ENCODE peak calls at places on chromosome 2, in six cellular contexts. One of them, this sample, is unnamed.
A peak's percentile ranks its signal among the peaks of the same experiment; 100 is the strongest.

GRCh38 chr2:110724820-110725219 is 7.6 kb upstream of the ACOXL start:
- DNase-seq in prostate gland: no peak
- DNase-seq in breast epithelium: no peak
- DNase-seq in heart left ventricle: no peak
- DNase-seq in Peyer's patch: no peak
- DNase-seq in endothelial cell of umbilical vein: no peak
- DNase-seq in this sample: no peak

GRCh38 chr2:49972699-49973098 is 818.4 kb upstream of the FSHR start:
- DNase-seq in breast epithelium: no peak
- DNase-seq in endothelial cell of umbilical vein: no peak
- DNase-seq in Peyer's patch: no peak
- DNase-seq in heart left ventricle: no peak
- DNase-seq in prostate gland: no peak
- DNase-seq in this sample: no peak

GRCh38 chr2:236974206-236974605 is 111.5 kb upstream of the COPS8 start:
- DNase-seq in Peyer's patch: no peak
- DNase-seq in endothelial cell of umbilical vein: no peak
- DNase-seq in prostate gland: no peak
- DNase-seq in heart left ventricle: no peak
- DNase-seq in breast epithelium: no peak
- DNase-seq in this sample: no peak

GRCh38 chr2:215218587-215219577 is 80.5 kb upstream of the ABCA12 start:
- DNase-seq in Peyer's patch: no peak
- DNase-seq in breast epithelium: no peak
- DNase-seq in heart left ventricle: peak; percentile 21
- DNase-seq in prostate gland: no peak
- DNase-seq in endothelial cell of umbilical vein: no peak
- DNase-seq in this sample: no peak

GRCh38 chr2:38239452-38239851 is 137.6 kb downstream of the ATL2 start:
- DNase-seq in breast epithelium: no peak
- DNase-seq in endothelial cell of umbilical vein: no peak
- DNase-seq in prostate gland: peak; percentile 49
- DNase-seq in heart left ventricle: no peak
- DNase-seq in Peyer's patch: no peak
- DNase-seq in this sample: no peak

GRCh38 chr2:158546412-158547144 is 89.8 kb downstream of the PKP4 start:
- DNase-seq in heart left ventricle: no peak
- DNase-seq in endothelial cell of umbilical vein: no peak
- DNase-seq in Peyer's patch: no peak
- DNase-seq in breast epithelium: no peak
- DNase-seq in prostate gland: no peak
- DNase-seq in this sample: no peak

GRCh38 chr2:46828491-46829239 is 86.9 kb downstream of the MCFD2 start:
- DNase-seq in heart left ventricle: no peak
- DNase-seq in Peyer's patch: no peak
- DNase-seq in breast epithelium: no peak
- DNase-seq in endothelial cell of umbilical vein: no peak
- DNase-seq in prostate gland: no peak
- DNase-seq in this sample: no peak

GRCh38 chr2:46116616-46117015 is 180.6 kb upstream of the EPAS1 start:
- DNase-seq in Peyer's patch: no peak
- DNase-seq in prostate gland: no peak
- DNase-seq in breast epithelium: no peak
- DNase-seq in endothelial cell of umbilical vein: peak; percentile 57
- DNase-seq in heart left ventricle: no peak
- DNase-seq in this sample: no peak

GRCh38 chr2:201965550-201965949 is 68.1 kb upstream of the FZD7 start:
- DNase-seq in Peyer's patch: no peak
- DNase-seq in heart left ventricle: no peak
- DNase-seq in prostate gland: no peak
- DNase-seq in breast epithelium: no peak
- DNase-seq in endothelial cell of umbilical vein: no peak
- DNase-seq in this sample: no peak

GRCh38 chr2:20656561-20656960 is 5.7 kb upstream of the HS1BP3 start:
- DNase-seq in Peyer's patch: no peak
- DNase-seq in heart left ventricle: no peak
- DNase-seq in endothelial cell of umbilical vein: no peak
- DNase-seq in prostate gland: no peak
- DNase-seq in breast epithelium: peak; percentile 28
- DNase-seq in this sample: no peak

GRCh38 chr2:235752875-235753274 is 259.0 kb downstream of the AGAP1 start:
- DNase-seq in Peyer's patch: no peak
- DNase-seq in heart left ventricle: no peak
- DNase-seq in breast epithelium: no peak
- DNase-seq in prostate gland: no peak
- DNase-seq in endothelial cell of umbilical vein: no peak
- DNase-seq in this sample: no peak

GRCh38 chr2:111659361-111660281 is 224.4 kb downstream of the ANAPC1 start:
- DNase-seq in breast epithelium: no peak
- DNase-seq in heart left ventricle: peak; percentile 62
- DNase-seq in endothelial cell of umbilical vein: peak; percentile 21
- DNase-seq in prostate gland: peak; percentile 22
- DNase-seq in Peyer's patch: no peak
- DNase-seq in this sample: peak; percentile 67

GRCh38 chr2:170822292-170822884 is 5.7 kb downstream of the GAD1 start:
- DNase-seq in Peyer's patch: no peak
- DNase-seq in prostate gland: no peak
- DNase-seq in endothelial cell of umbilical vein: no peak
- DNase-seq in breast epithelium: no peak
- DNase-seq in heart left ventricle: no peak
- DNase-seq in this sample: no peak

GRCh38 chr2:223797073-223797472 is 40.3 kb downstream of the AP1S3 start:
- DNase-seq in prostate gland: no peak
- DNase-seq in breast epithelium: no peak
- DNase-seq in Peyer's patch: no peak
- DNase-seq in endothelial cell of umbilical vein: peak; percentile 87
- DNase-seq in heart left ventricle: no peak
- DNase-seq in this sample: no peak

GRCh38 chr2:222708274-222708710 is 36.8 kb downstream of the MOGAT1 start:
- DNase-seq in Peyer's patch: peak; percentile 76
- DNase-seq in endothelial cell of umbilical vein: peak; percentile 75
- DNase-seq in prostate gland: peak; percentile 63
- DNase-seq in heart left ventricle: peak; percentile 81
- DNase-seq in breast epithelium: peak; percentile 80
- DNase-seq in this sample: peak; percentile 61

GRCh38 chr2:101820519-101820918 is 123.0 kb downstream of the MAP4K4 start:
- DNase-seq in prostate gland: no peak
- DNase-seq in heart left ventricle: no peak
- DNase-seq in Peyer's patch: no peak
- DNase-seq in endothelial cell of umbilical vein: no peak
- DNase-seq in breast epithelium: no peak
- DNase-seq in this sample: no peak

GRCh38 chr2:198615972-198616371 is 811.6 kb downstream of the PLCL1 start:
- DNase-seq in heart left ventricle: no peak
- DNase-seq in Peyer's patch: no peak
- DNase-seq in prostate gland: no peak
- DNase-seq in breast epithelium: no peak
- DNase-seq in endothelial cell of umbilical vein: no peak
- DNase-seq in this sample: no peak

DNA sequence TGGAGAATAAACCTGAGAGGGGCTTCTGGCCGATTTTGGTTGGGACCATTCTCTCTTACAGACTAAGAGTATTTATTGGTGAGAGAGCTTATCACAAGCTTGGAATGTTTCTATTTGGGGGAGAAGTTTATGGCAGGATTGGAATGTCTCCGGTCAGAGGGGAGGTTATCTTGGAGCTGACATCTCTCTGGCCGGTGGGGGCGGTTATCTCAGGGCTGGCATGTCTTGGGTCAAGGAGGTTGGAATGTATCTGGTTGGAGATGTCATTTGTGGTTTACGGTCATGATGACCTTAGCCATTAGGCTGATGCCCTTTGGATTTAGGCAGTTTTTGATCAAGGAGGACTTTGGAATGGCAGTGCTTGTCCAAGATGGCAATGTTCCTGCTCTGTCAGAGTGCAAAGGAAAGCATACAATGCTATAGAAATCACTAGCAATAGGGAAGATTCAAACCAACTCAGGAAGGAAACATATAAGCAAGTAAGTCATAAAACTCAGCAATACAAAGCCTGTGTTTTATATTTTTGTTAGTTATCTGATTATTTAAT is 362.4 kb upstream of the LRATD1 start:
- DNase-seq in Peyer's patch: no peak
- DNase-seq in endothelial cell of umbilical vein: no peak
- DNase-seq in heart left ventricle: no peak
- DNase-seq in breast epithelium: no peak
- DNase-seq in prostate gland: no peak
- DNase-seq in this sample: no peak
- H3K27ac ChIP-seq in Peyer's patch: no peak overlapping the region
- H3K27ac ChIP-seq in endothelial cell of umbilical vein: no peak overlapping the region
- H3K27ac ChIP-seq in heart left ventricle: no peak overlapping the region
- H3K27ac ChIP-seq in breast epithelium: no peak overlapping the region
- H3K27ac ChIP-seq in prostate gland: no peak overlapping the region
- H3K27ac ChIP-seq in this sample: no peak overlapping the region

DNA sequence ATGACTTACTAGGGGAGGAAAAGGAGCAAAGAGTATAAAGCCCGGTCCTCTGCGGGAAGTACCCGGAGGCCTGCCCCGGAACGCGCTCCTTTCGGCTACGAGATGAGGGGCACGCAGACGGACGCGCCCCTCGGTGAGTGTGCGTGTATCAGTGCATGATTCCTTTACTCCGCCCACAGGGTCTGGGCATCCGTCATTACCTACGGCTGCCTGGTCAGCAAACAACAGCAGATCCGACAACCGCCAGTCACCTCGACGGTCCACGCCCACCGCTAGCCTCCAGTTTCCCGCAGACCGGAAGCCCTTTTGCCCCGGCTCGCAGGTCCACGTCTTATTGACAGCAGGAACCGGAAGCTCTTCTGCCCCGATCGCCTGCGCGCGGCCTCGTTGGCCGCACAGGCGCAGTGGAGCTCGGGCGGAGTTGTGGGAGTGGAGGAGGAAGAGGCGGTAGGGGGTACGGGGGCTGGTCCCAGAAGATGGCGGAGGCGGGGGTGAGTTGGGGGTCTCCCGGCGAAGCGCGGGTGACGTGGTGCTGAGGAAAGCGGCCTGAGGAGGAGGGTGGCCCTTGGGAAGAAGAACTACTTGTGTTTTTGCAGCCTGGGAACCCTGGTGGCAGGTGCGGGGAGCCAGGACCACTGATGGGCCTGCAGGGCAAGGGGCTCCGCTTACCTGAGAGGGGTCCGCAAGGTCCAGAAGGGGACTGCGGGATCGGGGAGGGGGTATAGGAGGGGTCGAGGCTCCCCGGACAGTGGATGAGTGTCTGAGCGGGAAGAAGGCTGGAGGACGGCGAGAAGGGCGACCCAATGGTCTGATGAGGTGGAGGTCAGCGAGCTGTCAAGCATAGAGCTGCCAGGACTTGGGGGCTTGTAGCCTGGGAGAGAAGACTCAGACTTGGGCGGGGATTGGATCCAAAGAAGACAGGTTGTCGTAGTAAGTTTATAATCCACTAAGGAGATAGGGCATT is at the start of gene INSIG2:
- DNase-seq in heart left ventricle: peak; percentile 96
- DNase-seq in Peyer's patch: peak; percentile 89
- DNase-seq in prostate gland: peak; percentile 94
- DNase-seq in breast epithelium: peak; percentile 91
- DNase-seq in endothelial cell of umbilical vein: peak; percentile 89
- DNase-seq in this sample: peak; percentile 90
- TF ChIP-seq POLR2A in heart left ventricle: no peak
- TF ChIP-seq POLR2A in Peyer's patch: peak; percentile 60
- TF ChIP-seq POLR2A in prostate gland: peak; percentile 65
- TF ChIP-seq POLR2A in breast epithelium: peak; percentile 46
- TF ChIP-seq POLR2A in endothelial cell of umbilical vein: peak; percentile 40
- TF ChIP-seq POLR2A in this sample: peak; percentile 40

GRCh38 chr2:98768765-98769476 is 38.0 kb upstream of the MGAT4A start:
- DNase-seq in breast epithelium: no peak
- DNase-seq in prostate gland: peak; percentile 22
- DNase-seq in heart left ventricle: no peak
- DNase-seq in Peyer's patch: no peak
- DNase-seq in endothelial cell of umbilical vein: peak; percentile 83
- DNase-seq in this sample: no peak
- H3K27ac ChIP-seq in breast epithelium: peak overlapping the region; percentile 70
- H3K27ac ChIP-seq in prostate gland: no peak overlapping the region
- H3K27ac ChIP-seq in heart left ventricle: no peak overlapping the region
- H3K27ac ChIP-seq in Peyer's patch: peak overlapping the region; percentile 85
- H3K27ac ChIP-seq in endothelial cell of umbilical vein: peak overlapping the region; percentile 77
- H3K27ac ChIP-seq in this sample: no peak overlapping the region

DNA sequence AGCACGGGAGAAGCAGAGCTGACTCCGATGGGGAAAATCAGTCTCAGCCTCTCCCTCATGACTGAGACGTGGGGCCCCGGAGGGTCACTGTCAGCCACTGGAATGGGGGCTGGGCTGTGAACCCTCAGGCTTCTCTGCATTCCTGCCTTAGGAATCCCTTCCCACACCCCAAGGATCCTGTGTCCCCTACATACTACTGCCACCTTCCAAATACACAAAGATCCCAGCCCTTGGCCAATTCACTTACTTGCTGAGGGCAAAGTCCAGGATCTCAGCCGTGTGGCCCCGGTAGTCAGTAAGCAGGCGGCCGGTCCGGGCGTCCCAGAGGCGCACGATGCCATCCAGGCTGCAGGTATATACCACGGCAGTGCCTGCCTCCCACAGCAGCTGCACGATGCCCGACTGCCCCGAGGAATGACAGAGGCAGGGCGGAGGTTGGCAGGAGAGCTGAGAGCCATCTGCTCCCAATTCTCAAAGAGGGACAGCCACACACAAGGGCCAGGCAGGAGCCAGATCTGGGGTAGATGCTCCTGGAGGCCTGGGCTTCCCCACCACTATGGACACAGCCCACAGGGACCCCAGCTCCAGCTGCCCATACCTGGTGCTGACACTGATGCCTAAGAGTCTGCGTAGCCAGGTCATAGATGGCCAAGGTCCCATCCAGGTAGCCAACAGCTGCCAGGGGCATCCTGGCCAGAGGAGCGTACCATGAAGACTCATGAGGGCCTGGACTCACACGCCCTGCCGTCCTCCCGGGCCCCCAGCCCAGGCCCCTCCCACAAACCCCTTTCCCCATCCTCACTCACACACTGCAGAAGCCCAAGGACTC is 4.2 kb downstream of the GPBAR1 start:
- DNase-seq in Peyer's patch: no peak
- DNase-seq in breast epithelium: no peak
- DNase-seq in prostate gland: no peak
- DNase-seq in heart left ventricle: no peak
- DNase-seq in endothelial cell of umbilical vein: no peak
- DNase-seq in this sample: no peak
- TF ChIP-seq POLR2A in Peyer's patch: no peak
- TF ChIP-seq POLR2A in breast epithelium: no peak
- TF ChIP-seq POLR2A in prostate gland: no peak
- TF ChIP-seq POLR2A in heart left ventricle: no peak
- TF ChIP-seq POLR2A in endothelial cell of umbilical vein: no peak
- TF ChIP-seq POLR2A in this sample: no peak

This sample was measured in gastrocnemius medialis.